ENCODE peak calls at places on chromosome 2, in nine cellular contexts. One of them, this sample, is unnamed.

GRCh38 chr2:240466579-240467148 is 31.2 kb downstream of the GPC1 start:
- DNase-seq in activated naive CD4-positive, alpha-beta T cell treated with anti-CD3 and anti-CD28 coated beads, Interleukin-2, amount 10 ng/mL, durations not matched to agents 7 days and 5 days: no peak
- DNase-seq in NCI-H1417: no peak
- DNase-seq in activated CD8-positive, alpha-beta memory T cell treated with anti-CD3 and anti-CD28 coated beads, Interleukin-2, amount 50 U/mL, for 4 hours: no peak
- DNase-seq in effector CD4-positive, alpha-beta T cell: no peak
- DNase-seq in OCI-LY7: no peak
- DNase-seq in naive thymus-derived CD8-positive, alpha-beta T cell: no peak
- DNase-seq in GM12891: peak; percentile 10
- DNase-seq in ELR: no peak
- DNase-seq in this sample: no peak

GRCh38 chr2:239378918-239379640 is 21.7 kb downstream of the HDAC4 start:
- DNase-seq in activated naive CD4-positive, alpha-beta T cell treated with anti-CD3 and anti-CD28 coated beads, Interleukin-2, amount 10 ng/mL, durations not matched to agents 7 days and 5 days: peak; percentile 18
- DNase-seq in NCI-H1417: no peak
- DNase-seq in activated CD8-positive, alpha-beta memory T cell treated with anti-CD3 and anti-CD28 coated beads, Interleukin-2, amount 50 U/mL, for 4 hours: peak; percentile 12
- DNase-seq in effector CD4-positive, alpha-beta T cell: no peak
- DNase-seq in OCI-LY7: no peak
- DNase-seq in naive thymus-derived CD8-positive, alpha-beta T cell: no peak
- DNase-seq in GM12891: no peak
- DNase-seq in ELR: no peak
- DNase-seq in this sample: no peak

GRCh38 chr2:105431367-105432088 is 32.7 kb upstream of the FHL2 start:
- DNase-seq in activated naive CD4-positive, alpha-beta T cell treated with anti-CD3 and anti-CD28 coated beads, Interleukin-2, amount 10 ng/mL, durations not matched to agents 7 days and 5 days: no peak
- DNase-seq in NCI-H1417: no peak
- DNase-seq in activated CD8-positive, alpha-beta memory T cell treated with anti-CD3 and anti-CD28 coated beads, Interleukin-2, amount 50 U/mL, for 4 hours: no peak
- DNase-seq in effector CD4-positive, alpha-beta T cell: no peak
- DNase-seq in OCI-LY7: no peak
- DNase-seq in naive thymus-derived CD8-positive, alpha-beta T cell: no peak
- DNase-seq in GM12891: no peak
- DNase-seq in ELR: no peak
- DNase-seq in this sample: no peak

GRCh38 chr2:54042341-54042740 is 71.5 kb upstream of the PSME4 start:
- DNase-seq in activated naive CD4-positive, alpha-beta T cell treated with anti-CD3 and anti-CD28 coated beads, Interleukin-2, amount 10 ng/mL, durations not matched to agents 7 days and 5 days: no peak
- DNase-seq in NCI-H1417: no peak
- DNase-seq in activated CD8-positive, alpha-beta memory T cell treated with anti-CD3 and anti-CD28 coated beads, Interleukin-2, amount 50 U/mL, for 4 hours: no peak
- DNase-seq in effector CD4-positive, alpha-beta T cell: no peak
- DNase-seq in OCI-LY7: no peak
- DNase-seq in naive thymus-derived CD8-positive, alpha-beta T cell: no peak
- DNase-seq in GM12891: no peak
- DNase-seq in ELR: no peak
- DNase-seq in this sample: no peak

GRCh38 chr2:201432038-201432437 is 19.2 kb downstream of the TRAK2 start:
- DNase-seq in activated naive CD4-positive, alpha-beta T cell treated with anti-CD3 and anti-CD28 coated beads, Interleukin-2, amount 10 ng/mL, durations not matched to agents 7 days and 5 days: no peak
- DNase-seq in NCI-H1417: no peak
- DNase-seq in activated CD8-positive, alpha-beta memory T cell treated with anti-CD3 and anti-CD28 coated beads, Interleukin-2, amount 50 U/mL, for 4 hours: no peak
- DNase-seq in effector CD4-positive, alpha-beta T cell: no peak
- DNase-seq in OCI-LY7: no peak
- DNase-seq in naive thymus-derived CD8-positive, alpha-beta T cell: no peak
- DNase-seq in GM12891: no peak
- DNase-seq in ELR: peak; percentile 88
- DNase-seq in this sample: no peak

GRCh38 chr2:64550042-64550441 is 25.9 kb downstream of the AFTPH start:
- DNase-seq in activated naive CD4-positive, alpha-beta T cell treated with anti-CD3 and anti-CD28 coated beads, Interleukin-2, amount 10 ng/mL, durations not matched to agents 7 days and 5 days: no peak
- DNase-seq in NCI-H1417: no peak
- DNase-seq in activated CD8-positive, alpha-beta memory T cell treated with anti-CD3 and anti-CD28 coated beads, Interleukin-2, amount 50 U/mL, for 4 hours: no peak
- DNase-seq in effector CD4-positive, alpha-beta T cell: no peak
- DNase-seq in OCI-LY7: no peak
- DNase-seq in naive thymus-derived CD8-positive, alpha-beta T cell: no peak
- DNase-seq in GM12891: no peak
- DNase-seq in ELR: no peak
- DNase-seq in this sample: no peak

GRCh38 chr2:12819721-12820120 is 103.0 kb downstream of the TRIB2 start:
- DNase-seq in activated naive CD4-positive, alpha-beta T cell treated with anti-CD3 and anti-CD28 coated beads, Interleukin-2, amount 10 ng/mL, durations not matched to agents 7 days and 5 days: no peak
- DNase-seq in NCI-H1417: no peak
- DNase-seq in activated CD8-positive, alpha-beta memory T cell treated with anti-CD3 and anti-CD28 coated beads, Interleukin-2, amount 50 U/mL, for 4 hours: no peak
- DNase-seq in effector CD4-positive, alpha-beta T cell: no peak
- DNase-seq in OCI-LY7: no peak
- DNase-seq in naive thymus-derived CD8-positive, alpha-beta T cell: no peak
- DNase-seq in GM12891: no peak
- DNase-seq in ELR: peak; percentile 14
- DNase-seq in this sample: no peak

GRCh38 chr2:144692661-144693060 is 172.7 kb upstream of the ZEB2 start:
- DNase-seq in activated naive CD4-positive, alpha-beta T cell treated with anti-CD3 and anti-CD28 coated beads, Interleukin-2, amount 10 ng/mL, durations not matched to agents 7 days and 5 days: no peak
- DNase-seq in NCI-H1417: no peak
- DNase-seq in activated CD8-positive, alpha-beta memory T cell treated with anti-CD3 and anti-CD28 coated beads, Interleukin-2, amount 50 U/mL, for 4 hours: no peak
- DNase-seq in effector CD4-positive, alpha-beta T cell: no peak
- DNase-seq in OCI-LY7: no peak
- DNase-seq in naive thymus-derived CD8-positive, alpha-beta T cell: no peak
- DNase-seq in GM12891: no peak
- DNase-seq in ELR: no peak
- DNase-seq in this sample: no peak

GRCh38 chr2:11411768-11412448 is 54.1 kb downstream of the E2F6 start:
- DNase-seq in activated naive CD4-positive, alpha-beta T cell treated with anti-CD3 and anti-CD28 coated beads, Interleukin-2, amount 10 ng/mL, durations not matched to agents 7 days and 5 days: no peak
- DNase-seq in NCI-H1417: peak; percentile 65
- DNase-seq in activated CD8-positive, alpha-beta memory T cell treated with anti-CD3 and anti-CD28 coated beads, Interleukin-2, amount 50 U/mL, for 4 hours: no peak
- DNase-seq in effector CD4-positive, alpha-beta T cell: no peak
- DNase-seq in OCI-LY7: peak; percentile 39
- DNase-seq in naive thymus-derived CD8-positive, alpha-beta T cell: no peak
- DNase-seq in GM12891: no peak
- DNase-seq in ELR: peak; percentile 64
- DNase-seq in this sample: no peak

GRCh38 chr2:284896-285492 is 2.9 kb downstream of the ALKAL2 start:
- DNase-seq in activated naive CD4-positive, alpha-beta T cell treated with anti-CD3 and anti-CD28 coated beads, Interleukin-2, amount 10 ng/mL, durations not matched to agents 7 days and 5 days: no peak
- DNase-seq in NCI-H1417: peak; percentile 30
- DNase-seq in activated CD8-positive, alpha-beta memory T cell treated with anti-CD3 and anti-CD28 coated beads, Interleukin-2, amount 50 U/mL, for 4 hours: no peak
- DNase-seq in effector CD4-positive, alpha-beta T cell: no peak
- DNase-seq in OCI-LY7: no peak
- DNase-seq in naive thymus-derived CD8-positive, alpha-beta T cell: no peak
- DNase-seq in GM12891: no peak
- DNase-seq in ELR: no peak
- DNase-seq in this sample: no peak

GRCh38 chr2:169819106-169819505 is 5.6 kb downstream of the METTL5 start:
- DNase-seq in activated naive CD4-positive, alpha-beta T cell treated with anti-CD3 and anti-CD28 coated beads, Interleukin-2, amount 10 ng/mL, durations not matched to agents 7 days and 5 days: no peak
- DNase-seq in NCI-H1417: peak; percentile 32
- DNase-seq in activated CD8-positive, alpha-beta memory T cell treated with anti-CD3 and anti-CD28 coated beads, Interleukin-2, amount 50 U/mL, for 4 hours: no peak
- DNase-seq in effector CD4-positive, alpha-beta T cell: no peak
- DNase-seq in OCI-LY7: no peak
- DNase-seq in naive thymus-derived CD8-positive, alpha-beta T cell: no peak
- DNase-seq in GM12891: no peak
- DNase-seq in ELR: no peak
- DNase-seq in this sample: no peak

GRCh38 chr2:204306667-204307066 is 238.6 kb upstream of the PARD3B start:
- DNase-seq in activated naive CD4-positive, alpha-beta T cell treated with anti-CD3 and anti-CD28 coated beads, Interleukin-2, amount 10 ng/mL, durations not matched to agents 7 days and 5 days: no peak
- DNase-seq in NCI-H1417: no peak
- DNase-seq in activated CD8-positive, alpha-beta memory T cell treated with anti-CD3 and anti-CD28 coated beads, Interleukin-2, amount 50 U/mL, for 4 hours: no peak
- DNase-seq in effector CD4-positive, alpha-beta T cell: no peak
- DNase-seq in OCI-LY7: no peak
- DNase-seq in naive thymus-derived CD8-positive, alpha-beta T cell: no peak
- DNase-seq in GM12891: no peak
- DNase-seq in ELR: no peak
- DNase-seq in this sample: no peak

GRCh38 chr2:69601179-69601612 is 42.3 kb downstream of the AAK1 start:
- DNase-seq in activated naive CD4-positive, alpha-beta T cell treated with anti-CD3 and anti-CD28 coated beads, Interleukin-2, amount 10 ng/mL, durations not matched to agents 7 days and 5 days: no peak
- DNase-seq in NCI-H1417: no peak
- DNase-seq in activated CD8-positive, alpha-beta memory T cell treated with anti-CD3 and anti-CD28 coated beads, Interleukin-2, amount 50 U/mL, for 4 hours: no peak
- DNase-seq in effector CD4-positive, alpha-beta T cell: no peak
- DNase-seq in OCI-LY7: no peak
- DNase-seq in naive thymus-derived CD8-positive, alpha-beta T cell: no peak
- DNase-seq in GM12891: no peak
- DNase-seq in ELR: peak; percentile 95
- DNase-seq in this sample: no peak

GRCh38 chr2:120638450-120638849 is 97.2 kb upstream of the GLI2 start:
- DNase-seq in activated naive CD4-positive, alpha-beta T cell treated with anti-CD3 and anti-CD28 coated beads, Interleukin-2, amount 10 ng/mL, durations not matched to agents 7 days and 5 days: no peak
- DNase-seq in NCI-H1417: no peak
- DNase-seq in activated CD8-positive, alpha-beta memory T cell treated with anti-CD3 and anti-CD28 coated beads, Interleukin-2, amount 50 U/mL, for 4 hours: no peak
- DNase-seq in effector CD4-positive, alpha-beta T cell: no peak
- DNase-seq in OCI-LY7: no peak
- DNase-seq in naive thymus-derived CD8-positive, alpha-beta T cell: no peak
- DNase-seq in GM12891: no peak
- DNase-seq in ELR: no peak
- DNase-seq in this sample: no peak

GRCh38 chr2:71545572-71546274 is 92.4 kb downstream of the DYSF start:
- DNase-seq in activated naive CD4-positive, alpha-beta T cell treated with anti-CD3 and anti-CD28 coated beads, Interleukin-2, amount 10 ng/mL, durations not matched to agents 7 days and 5 days: peak; percentile 58
- DNase-seq in NCI-H1417: peak; percentile 88
- DNase-seq in activated CD8-positive, alpha-beta memory T cell treated with anti-CD3 and anti-CD28 coated beads, Interleukin-2, amount 50 U/mL, for 4 hours: peak; percentile 43
- DNase-seq in effector CD4-positive, alpha-beta T cell: no peak
- DNase-seq in OCI-LY7: peak; percentile 68
- DNase-seq in naive thymus-derived CD8-positive, alpha-beta T cell: peak; percentile 41
- DNase-seq in GM12891: peak; percentile 56
- DNase-seq in ELR: peak; percentile 73
- DNase-seq in this sample: no peak

GRCh38 chr2:127891806-127892205 is 6.0 kb upstream of the AMMECR1L start:
- DNase-seq in activated naive CD4-positive, alpha-beta T cell treated with anti-CD3 and anti-CD28 coated beads, Interleukin-2, amount 10 ng/mL, durations not matched to agents 7 days and 5 days: no peak
- DNase-seq in NCI-H1417: no peak
- DNase-seq in activated CD8-positive, alpha-beta memory T cell treated with anti-CD3 and anti-CD28 coated beads, Interleukin-2, amount 50 U/mL, for 4 hours: no peak
- DNase-seq in effector CD4-positive, alpha-beta T cell: no peak
- DNase-seq in OCI-LY7: no peak
- DNase-seq in naive thymus-derived CD8-positive, alpha-beta T cell: no peak
- DNase-seq in GM12891: no peak
- DNase-seq in ELR: no peak
- DNase-seq in this sample: no peak

GRCh38 chr2:28273751-28274150 is 118.9 kb upstream of the FOSL2 start:
- DNase-seq in activated naive CD4-positive, alpha-beta T cell treated with anti-CD3 and anti-CD28 coated beads, Interleukin-2, amount 10 ng/mL, durations not matched to agents 7 days and 5 days: no peak
- DNase-seq in NCI-H1417: no peak
- DNase-seq in activated CD8-positive, alpha-beta memory T cell treated with anti-CD3 and anti-CD28 coated beads, Interleukin-2, amount 50 U/mL, for 4 hours: no peak
- DNase-seq in effector CD4-positive, alpha-beta T cell: no peak
- DNase-seq in OCI-LY7: no peak
- DNase-seq in naive thymus-derived CD8-positive, alpha-beta T cell: no peak
- DNase-seq in GM12891: no peak
- DNase-seq in ELR: no peak
- DNase-seq in this sample: peak; percentile 29

GRCh38 chr2:205957452-205958154 is 128.4 kb downstream of the INO80D start:
- DNase-seq in activated naive CD4-positive, alpha-beta T cell treated with anti-CD3 and anti-CD28 coated beads, Interleukin-2, amount 10 ng/mL, durations not matched to agents 7 days and 5 days: no peak
- DNase-seq in NCI-H1417: no peak
- DNase-seq in activated CD8-positive, alpha-beta memory T cell treated with anti-CD3 and anti-CD28 coated beads, Interleukin-2, amount 50 U/mL, for 4 hours: no peak
- DNase-seq in effector CD4-positive, alpha-beta T cell: no peak
- DNase-seq in OCI-LY7: no peak
- DNase-seq in naive thymus-derived CD8-positive, alpha-beta T cell: peak; percentile 25
- DNase-seq in GM12891: no peak
- DNase-seq in ELR: no peak
- DNase-seq in this sample: peak; percentile 3

GRCh38 chr2:8636691-8637636 is 44.9 kb upstream of the ID2 start:
- DNase-seq in activated naive CD4-positive, alpha-beta T cell treated with anti-CD3 and anti-CD28 coated beads, Interleukin-2, amount 10 ng/mL, durations not matched to agents 7 days and 5 days: no peak
- DNase-seq in NCI-H1417: no peak
- DNase-seq in activated CD8-positive, alpha-beta memory T cell treated with anti-CD3 and anti-CD28 coated beads, Interleukin-2, amount 50 U/mL, for 4 hours: no peak
- DNase-seq in effector CD4-positive, alpha-beta T cell: no peak
- DNase-seq in OCI-LY7: no peak
- DNase-seq in naive thymus-derived CD8-positive, alpha-beta T cell: no peak
- DNase-seq in GM12891: no peak
- DNase-seq in ELR: peak; percentile 46
- DNase-seq in this sample: no peak

GRCh38 chr2:132515010-132515409 is 98.4 kb downstream of the GPR39 start:
- DNase-seq in activated naive CD4-positive, alpha-beta T cell treated with anti-CD3 and anti-CD28 coated beads, Interleukin-2, amount 10 ng/mL, durations not matched to agents 7 days and 5 days: no peak
- DNase-seq in NCI-H1417: no peak
- DNase-seq in activated CD8-positive, alpha-beta memory T cell treated with anti-CD3 and anti-CD28 coated beads, Interleukin-2, amount 50 U/mL, for 4 hours: no peak
- DNase-seq in effector CD4-positive, alpha-beta T cell: no peak
- DNase-seq in OCI-LY7: peak; percentile 11
- DNase-seq in naive thymus-derived CD8-positive, alpha-beta T cell: no peak
- DNase-seq in GM12891: no peak
- DNase-seq in ELR: no peak
- DNase-seq in this sample: no peak

GRCh38 chr2:8583400-8584173 is 98.3 kb upstream of the ID2 start:
- DNase-seq in activated naive CD4-positive, alpha-beta T cell treated with anti-CD3 and anti-CD28 coated beads, Interleukin-2, amount 10 ng/mL, durations not matched to agents 7 days and 5 days: peak; percentile 70
- DNase-seq in NCI-H1417: peak; percentile 99
- DNase-seq in activated CD8-positive, alpha-beta memory T cell treated with anti-CD3 and anti-CD28 coated beads, Interleukin-2, amount 50 U/mL, for 4 hours: peak; percentile 85
- DNase-seq in effector CD4-positive, alpha-beta T cell: peak; percentile 36
- DNase-seq in OCI-LY7: peak; percentile 99
- DNase-seq in naive thymus-derived CD8-positive, alpha-beta T cell: peak; percentile 58
- DNase-seq in GM12891: peak; percentile 83
- DNase-seq in ELR: no peak
- DNase-seq in this sample: no peak

GRCh38 chr2:29397743-29398142 is 282.5 kb downstream of the CLIP4 start:
- DNase-seq in activated naive CD4-positive, alpha-beta T cell treated with anti-CD3 and anti-CD28 coated beads, Interleukin-2, amount 10 ng/mL, durations not matched to agents 7 days and 5 days: no peak
- DNase-seq in NCI-H1417: no peak
- DNase-seq in activated CD8-positive, alpha-beta memory T cell treated with anti-CD3 and anti-CD28 coated beads, Interleukin-2, amount 50 U/mL, for 4 hours: no peak
- DNase-seq in effector CD4-positive, alpha-beta T cell: no peak
- DNase-seq in OCI-LY7: no peak
- DNase-seq in naive thymus-derived CD8-positive, alpha-beta T cell: no peak
- DNase-seq in GM12891: no peak
- DNase-seq in ELR: no peak
- DNase-seq in this sample: no peak

GRCh38 chr2:101341901-101342624 is 33.6 kb upstream of the RNF149 start:
- DNase-seq in activated naive CD4-positive, alpha-beta T cell treated with anti-CD3 and anti-CD28 coated beads, Interleukin-2, amount 10 ng/mL, durations not matched to agents 7 days and 5 days: peak; percentile 83
- DNase-seq in NCI-H1417: peak; percentile 73
- DNase-seq in activated CD8-positive, alpha-beta memory T cell treated with anti-CD3 and anti-CD28 coated beads, Interleukin-2, amount 50 U/mL, for 4 hours: peak; percentile 74
- DNase-seq in effector CD4-positive, alpha-beta T cell: peak; percentile 60
- DNase-seq in OCI-LY7: peak; percentile 57
- DNase-seq in naive thymus-derived CD8-positive, alpha-beta T cell: peak; percentile 62
- DNase-seq in GM12891: peak; percentile 60
- DNase-seq in ELR: peak; percentile 85
- DNase-seq in this sample: peak; percentile 59

GRCh38 chr2:239262484-239263230 is 138.2 kb downstream of the HDAC4 start:
- DNase-seq in activated naive CD4-positive, alpha-beta T cell treated with anti-CD3 and anti-CD28 coated beads, Interleukin-2, amount 10 ng/mL, durations not matched to agents 7 days and 5 days: no peak
- DNase-seq in NCI-H1417: no peak
- DNase-seq in activated CD8-positive, alpha-beta memory T cell treated with anti-CD3 and anti-CD28 coated beads, Interleukin-2, amount 50 U/mL, for 4 hours: no peak
- DNase-seq in effector CD4-positive, alpha-beta T cell: no peak
- DNase-seq in OCI-LY7: no peak
- DNase-seq in naive thymus-derived CD8-positive, alpha-beta T cell: no peak
- DNase-seq in GM12891: no peak
- DNase-seq in ELR: no peak
- DNase-seq in this sample: no peak

GRCh38 chr2:151907933-151908882 is 80.0 kb upstream of the ARL5A start:
- DNase-seq in activated naive CD4-positive, alpha-beta T cell treated with anti-CD3 and anti-CD28 coated beads, Interleukin-2, amount 10 ng/mL, durations not matched to agents 7 days and 5 days: no peak
- DNase-seq in NCI-H1417: no peak
- DNase-seq in activated CD8-positive, alpha-beta memory T cell treated with anti-CD3 and anti-CD28 coated beads, Interleukin-2, amount 50 U/mL, for 4 hours: no peak
- DNase-seq in effector CD4-positive, alpha-beta T cell: no peak
- DNase-seq in OCI-LY7: no peak
- DNase-seq in naive thymus-derived CD8-positive, alpha-beta T cell: no peak
- DNase-seq in GM12891: no peak
- DNase-seq in ELR: no peak
- DNase-seq in this sample: no peak

GRCh38 chr2:30216157-30216556 is 15.2 kb upstream of the LBH start:
- DNase-seq in activated naive CD4-positive, alpha-beta T cell treated with anti-CD3 and anti-CD28 coated beads, Interleukin-2, amount 10 ng/mL, durations not matched to agents 7 days and 5 days: no peak
- DNase-seq in NCI-H1417: no peak
- DNase-seq in activated CD8-positive, alpha-beta memory T cell treated with anti-CD3 and anti-CD28 coated beads, Interleukin-2, amount 50 U/mL, for 4 hours: no peak
- DNase-seq in effector CD4-positive, alpha-beta T cell: no peak
- DNase-seq in OCI-LY7: no peak
- DNase-seq in naive thymus-derived CD8-positive, alpha-beta T cell: no peak
- DNase-seq in GM12891: no peak
- DNase-seq in ELR: no peak
- DNase-seq in this sample: no peak

GRCh38 chr2:240916571-240917008 is 10.5 kb downstream of the CROCC2 start:
- DNase-seq in activated naive CD4-positive, alpha-beta T cell treated with anti-CD3 and anti-CD28 coated beads, Interleukin-2, amount 10 ng/mL, durations not matched to agents 7 days and 5 days: peak; percentile 20
- DNase-seq in NCI-H1417: no peak
- DNase-seq in activated CD8-positive, alpha-beta memory T cell treated with anti-CD3 and anti-CD28 coated beads, Interleukin-2, amount 50 U/mL, for 4 hours: no peak
- DNase-seq in effector CD4-positive, alpha-beta T cell: no peak
- DNase-seq in OCI-LY7: no peak
- DNase-seq in naive thymus-derived CD8-positive, alpha-beta T cell: no peak
- DNase-seq in GM12891: no peak
- DNase-seq in ELR: peak; percentile 88
- DNase-seq in this sample: no peak

GRCh38 chr2:177217247-177217843 is 4.8 kb downstream of the HNRNPA3 start:
- DNase-seq in activated naive CD4-positive, alpha-beta T cell treated with anti-CD3 and anti-CD28 coated beads, Interleukin-2, amount 10 ng/mL, durations not matched to agents 7 days and 5 days: no peak
- DNase-seq in NCI-H1417: no peak
- DNase-seq in activated CD8-positive, alpha-beta memory T cell treated with anti-CD3 and anti-CD28 coated beads, Interleukin-2, amount 50 U/mL, for 4 hours: no peak
- DNase-seq in effector CD4-positive, alpha-beta T cell: no peak
- DNase-seq in OCI-LY7: no peak
- DNase-seq in naive thymus-derived CD8-positive, alpha-beta T cell: no peak
- DNase-seq in GM12891: no peak
- DNase-seq in ELR: no peak
- DNase-seq in this sample: no peak

This sample was measured in T-helper 2 cell.